ENCODE peak calls at places on chromosomes 3 and 15, in nine cellular contexts. K is mesendoderm, C is SK-N-SH, N is trophoblast cell, W is mammary epithelial cell, F is GM23338, V is A549, D is PC-9, Z is IMR-90. A is an unnamed sample.

GRCh38 chr3:123096701-123097100 is 29.9 kb downstream of the PDIA5 start:
- DNase-seq in N (no peak), Z (peak; percentile 75), W (no peak), V (no peak), D (no peak), C (peak; percentile 66), K (no peak), F (no peak), A (no peak)

GRCh38 chr3:127800508-127800907 is 21.8 kb downstream of the MGLL start:
- DNase-seq in D (no peak), K (no peak), F (no peak), N (no peak), Z (peak; percentile 47), V (no peak), W (peak; percentile 38), C (no peak), A (no peak)

GRCh38 chr15:31031471-31032064 is 40.1 kb upstream of the MTMR10 start:
- DNase-seq in F (no peak), N (no peak), C (no peak), V (no peak), D (no peak), Z (peak; percentile 72), K (no peak), W (peak; percentile 35), A (no peak)

GRCh38 chr3:176739169-176739568 is 458.1 kb downstream of the TBL1XR1 start:
- DNase-seq in N (no peak), C (no peak), V (no peak), K (peak; percentile 11), Z (peak; percentile 46), F (no peak), D (no peak), W (no peak), A (no peak)

GRCh38 chr3:196641278-196642058 is 2.0 kb downstream of the NRROS start:
- DNase-seq in V (no peak), C (no peak), Z (no peak), D (no peak), W (no peak), K (no peak), N (peak; percentile 46), F (no peak), A (no peak)

GRCh38 chr15:34154725-34155204 is 52.9 kb downstream of the PGBD4 start:
- DNase-seq in K (peak; percentile 23), C (no peak), F (peak; percentile 12), N (peak; percentile 53), D (peak; percentile 48), V (peak; percentile 87), W (peak; percentile 79), Z (peak; percentile 49), A (no peak)

GRCh38 chr15:76313731-76314130 is 2.5 kb upstream of the ETFA start:
- DNase-seq in V (peak; percentile 69), N (peak; percentile 23), K (no peak), C (no peak), D (peak; percentile 90), Z (no peak), F (no peak), W (no peak), A (no peak)

GRCh38 chr3:57434041-57434440 is 110.1 kb downstream of the DNAH12 start:
- DNase-seq in Z (peak; percentile 28), W (peak; percentile 30), V (peak; percentile 47), C (peak; percentile 40), D (peak; percentile 40), K (peak; percentile 60), N (no peak), F (peak; percentile 79), A (no peak)

GRCh38 chr3:156750874-156751245 is 75.3 kb upstream of the LEKR1 start:
- DNase-seq in V (no peak), D (no peak), Z (peak; percentile 60), C (no peak), K (peak; percentile 84), W (peak; percentile 38), F (peak; percentile 50), N (no peak), A (no peak)

GRCh38 chr3:196406806-196407470 is 25.3 kb downstream of the UBXN7 start:
- DNase-seq in F (peak; percentile 50), D (no peak), V (peak; percentile 11), W (no peak), K (peak; percentile 19), C (peak; percentile 42), Z (peak; percentile 86), N (peak; percentile 23), A (no peak)

GRCh38 chr3:11185144-11185543 is 30.9 kb downstream of the HRH1 start:
- DNase-seq in Z (no peak), N (no peak), V (no peak), K (no peak), F (no peak), C (no peak), W (no peak), D (no peak), A (no peak)

GRCh38 chr3:11187678-11188077 is 33.4 kb downstream of the HRH1 start:
- DNase-seq in F (no peak), K (no peak), W (no peak), Z (peak; percentile 51), V (no peak), C (no peak), D (no peak), N (no peak), A (no peak)

GRCh38 chr3:11186318-11186692 is 32.0 kb downstream of the HRH1 start:
- DNase-seq in Z (no peak), V (no peak), D (no peak), W (no peak), F (no peak), N (no peak), C (no peak), K (no peak), A (no peak)

GRCh38 chr3:11186771-11187170 is 32.5 kb downstream of the HRH1 start:
- DNase-seq in V (no peak), K (no peak), F (no peak), D (no peak), Z (peak; percentile 55), C (no peak), N (no peak), W (no peak), A (no peak)

DNA sequence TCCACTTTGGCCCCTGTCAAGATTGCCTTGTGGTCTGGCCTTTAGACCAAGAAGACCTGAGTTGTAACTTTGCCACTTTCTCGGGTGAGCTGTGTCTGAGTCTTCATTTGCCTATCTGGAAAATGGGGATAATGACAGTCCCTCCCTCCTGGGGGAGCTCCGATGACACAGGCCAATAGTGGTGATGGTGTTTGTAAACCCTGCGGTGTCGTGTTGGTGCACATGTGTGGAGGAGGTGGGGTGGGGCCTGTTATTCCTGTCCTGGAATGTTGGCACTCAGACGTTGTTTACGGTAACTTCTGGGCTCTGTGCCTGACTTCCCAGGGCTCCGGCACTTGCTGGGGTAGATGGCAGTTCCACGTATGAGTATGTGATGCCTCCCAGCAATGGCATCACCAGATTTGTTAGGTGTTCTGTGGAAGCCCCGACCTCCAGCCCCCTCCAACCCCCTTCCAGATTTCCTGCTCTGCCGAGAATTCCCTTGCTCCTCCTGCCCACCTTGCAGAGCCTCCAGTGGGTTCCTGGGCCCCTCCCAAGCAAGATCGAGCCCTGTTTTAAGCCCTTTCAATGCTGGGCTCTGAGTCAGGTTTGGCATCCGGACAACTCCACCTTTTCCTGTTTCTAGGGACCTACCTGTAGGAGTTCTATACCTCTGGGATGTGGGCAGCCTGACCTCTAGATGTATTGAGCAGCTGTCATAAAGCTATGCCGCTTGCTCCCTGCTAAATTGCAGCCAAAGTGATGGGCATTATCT is 31.4 kb downstream of the HRH1 start:
- DNase-seq in C (no peak), W (peak; percentile 90), N (no peak), K (no peak), V (peak; percentile 83), D (peak; percentile 84), Z (peak; percentile 96), F (no peak), A (no peak)
- H3K4me2 ChIP-seq in C (peak overlapping the region; percentile 59), W (peak overlapping the region; percentile 65), N (no peak overlapping the region), K (no peak overlapping the region), V (peak overlapping the region; percentile 62), D (peak overlapping the region; percentile 67), Z (no peak overlapping the region), F (no peak overlapping the region), A (no peak overlapping the region)

GRCh38 chr15:63051701-63052066 is 9.1 kb downstream of the TPM1 start:
- DNase-seq in Z (no peak), V (no peak), N (no peak), K (no peak), W (no peak), D (no peak), F (no peak), C (no peak), A (no peak)
- H3K4me1 ChIP-seq in Z (peaks cover 33% of the 10 kb centered on the region), V (peaks cover 86% of the 10 kb centered on the region), N (peaks cover 11% of the 10 kb centered on the region), K (peaks cover 29% of the 10 kb centered on the region), W (peaks cover 39% of the 10 kb centered on the region), D (peaks cover 28% of the 10 kb centered on the region), F (peaks cover 35% of the 10 kb centered on the region), C (peaks cover 55% of the 10 kb centered on the region), A (peaks cover 24% of the 10 kb centered on the region)

DNA sequence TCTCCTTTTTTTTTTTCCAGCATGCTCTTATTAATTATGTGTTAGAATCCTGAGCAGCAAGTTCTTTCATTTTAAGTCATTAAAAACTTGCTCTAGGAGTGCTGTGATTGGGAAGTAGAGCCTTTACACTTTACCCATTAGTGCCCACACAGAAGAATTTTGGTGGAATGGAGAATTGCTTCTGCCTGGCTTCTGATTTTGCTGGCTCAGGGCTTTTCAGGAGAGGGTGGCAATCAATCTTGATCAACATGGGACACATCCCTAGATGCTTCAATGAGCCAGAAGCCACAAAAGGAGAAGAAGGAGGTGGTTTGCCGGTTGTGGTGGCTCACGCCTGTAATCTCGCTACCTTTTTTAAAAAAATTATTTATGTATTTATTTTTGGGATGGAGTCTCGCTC is 39.4 kb downstream of the RPL22L1 start:
- DNase-seq in N (no peak), Z (no peak), F (no peak), W (no peak), C (no peak), D (no peak), K (no peak), V (no peak), A (no peak)
- H3K4me2 ChIP-seq in N (no peak overlapping the region), Z (no peak overlapping the region), F (no peak overlapping the region), W (no peak overlapping the region), C (no peak overlapping the region), D (no peak overlapping the region), K (no peak overlapping the region), V (no peak overlapping the region), A (no peak overlapping the region)

GRCh38 chr15:93065641-93066045 is 23.4 kb downstream of the RGMA start:
- DNase-seq in C (no peak), F (no peak), Z (no peak), V (no peak), K (no peak), N (no peak), D (no peak), W (no peak), A (no peak)
- H3K4me1 ChIP-seq in C (peaks cover 3% of the 10 kb centered on the region), F (peaks cover 67% of the 10 kb centered on the region), Z (peaks cover 1% of the 10 kb centered on the region), V (no peaks in the 10 kb centered on the region), K (peaks cover 4% of the 10 kb centered on the region), N (peaks cover 2% of the 10 kb centered on the region), D (peaks cover 48% of the 10 kb centered on the region), W (no peaks in the 10 kb centered on the region), A (peaks cover 58% of the 10 kb centered on the region)

GRCh38 chr3:12774619-12775018 is 15.6 kb upstream of the TMEM40 start:
- DNase-seq in W (no peak), K (no peak), C (no peak), N (no peak), D (no peak), V (no peak), F (no peak), Z (no peak), A (no peak)
- H3K4me2 ChIP-seq in W (no peak overlapping the region), K (no peak overlapping the region), C (no peak overlapping the region), N (no peak overlapping the region), D (no peak overlapping the region), V (no peak overlapping the region), F (no peak overlapping the region), Z (no peak overlapping the region), A (no peak overlapping the region)

A was measured in neuronal stem cell.